ENCODE peak calls at places on chromosomes 2 and 18, in seven cellular contexts. B is activated T-helper 1 cell treated with anti-CD3 and anti-CD28 coated beads, Interleukin-2, amount 50 U/mL, for 16 hours; Q is NCI-H1436; Z is dermis blood vessel endothelial cell; H is lower leg skin; A is stimulated activated CD8-positive, alpha-beta memory T cell treated with anti-CD3 and anti-CD28 coated beads, Interleukin-2, amount 100 ng/mL, for 48 hours; Y is endothelial cell of umbilical vein. V is an unnamed sample.
A peak's percentile ranks its signal among the peaks of the same experiment; 100 is the strongest.

GRCh38 chr2:57460875-57461274 is 585.7 kb upstream of the VRK2 start:
- DNase-seq in B (no peak), Q (peak; percentile 49), Z (no peak), H (no peak), A (no peak), Y (no peak), V (no peak)

GRCh38 chr2:28488083-28488482 is 7.8 kb upstream of the PLB1 start:
- DNase-seq in B (no peak), Q (no peak), Z (no peak), H (no peak), A (no peak), Y (no peak), V (no peak)

GRCh38 chr2:64354857-64355680 is 98.9 kb upstream of the LGALSL start:
- DNase-seq in B (no peak), Q (no peak), Z (peak; percentile 23), H (peak; percentile 56), A (no peak), Y (no peak), V (peak; percentile 79)

GRCh38 chr2:40511661-40512213 is 59.8 kb upstream of the SLC8A1 start:
- DNase-seq in B (no peak), Q (no peak), Z (peak; percentile 79), H (no peak), A (no peak), Y (peak; percentile 87), V (no peak)

GRCh38 chr2:10795508-10796046 is 17.0 kb downstream of the PDIA6 start:
- DNase-seq in B (no peak), Q (no peak), Z (no peak), H (no peak), A (no peak), Y (no peak), V (no peak)

GRCh38 chr18:36688020-36688965 is 140.5 kb downstream of the TPGS2 start:
- DNase-seq in B (no peak), Q (peak; percentile 63), Z (peak; percentile 78), H (peak; percentile 89), A (peak; percentile 8), Y (peak; percentile 69), V (peak; percentile 7)

GRCh38 chr2:109125595-109126500 is 3.2 kb upstream of the SH3RF3 start:
- DNase-seq in B (no peak), Q (no peak), Z (peak; percentile 33), H (peak; percentile 60), A (no peak), Y (no peak), V (peak; percentile 79)

GRCh38 chr18:48249841-48250240 is 159.3 kb downstream of the ZBTB7C start:
- DNase-seq in B (no peak), Q (no peak), Z (no peak), H (no peak), A (no peak), Y (no peak), V (no peak)

GRCh38 chr2:101983486-101983885 is 8.3 kb upstream of the IL1R2 start:
- DNase-seq in B (no peak), Q (no peak), Z (no peak), H (no peak), A (no peak), Y (no peak), V (no peak)

GRCh38 chr18:49021433-49022129 is 70.8 kb upstream of the SMAD7 start:
- DNase-seq in B (no peak), Q (no peak), Z (peak; percentile 66), H (peak; percentile 88), A (peak; percentile 38), Y (peak; percentile 19), V (peak; percentile 62)

GRCh38 chr2:238141541-238142318 is 3.3 kb downstream of the KLHL30 start:
- DNase-seq in B (no peak), Q (no peak), Z (peak; percentile 26), H (no peak), A (no peak), Y (peak; percentile 16), V (peak; percentile 43)

GRCh38 chr2:145751634-145752033 is 1231.7 kb upstream of the ZEB2 start:
- DNase-seq in B (no peak), Q (no peak), Z (peak; percentile 63), H (no peak), A (no peak), Y (peak; percentile 74), V (no peak)

GRCh38 chr2:237440819-237441281 is 26.9 kb upstream of the COL6A3 start:
- DNase-seq in B (no peak), Q (no peak), Z (no peak), H (no peak), A (no peak), Y (no peak), V (no peak)

GRCh38 chr2:226985227-226985946 is 149.5 kb downstream of the RHBDD1 start:
- DNase-seq in B (no peak), Q (peak; percentile 38), Z (peak; percentile 72), H (no peak), A (no peak), Y (peak; percentile 57), V (peak; percentile 33)

GRCh38 chr2:2828774-2829368 is 497.8 kb upstream of the MYT1L start:
- DNase-seq in B (no peak), Q (no peak), Z (no peak), H (peak; percentile 78), A (no peak), Y (no peak), V (no peak)

GRCh38 chr2:208638059-208638458 is 231.5 kb downstream of the PTH2R start:
- DNase-seq in B (no peak), Q (no peak), Z (no peak), H (no peak), A (no peak), Y (no peak), V (no peak)

GRCh38 chr2:238320648-238321281 is 447 bp downstream of the TRAF3IP1 start:
- DNase-seq in B (no peak), Q (no peak), Z (peak; percentile 17), H (peak; percentile 84), A (peak; percentile 2), Y (no peak), V (no peak)

GRCh38 chr2:39488450-39488849 is 51.4 kb upstream of the MAP4K3 start:
- DNase-seq in B (no peak), Q (no peak), Z (peak; percentile 81), H (no peak), A (no peak), Y (peak; percentile 83), V (peak; percentile 91)

GRCh38 chr18:11146947-11147345 is 2.4 kb downstream of the PIEZO2 start:
- DNase-seq in B (no peak), Q (no peak), Z (no peak), H (no peak), A (no peak), Y (no peak), V (no peak)

GRCh38 chr2:171958475-171958874 is 36.2 kb downstream of the HAT1 start:
- DNase-seq in B (no peak), Q (no peak), Z (no peak), H (no peak), A (no peak), Y (no peak), V (peak; percentile 41)

GRCh38 chr2:145038041-145038525 is 518.2 kb upstream of the ZEB2 start:
- DNase-seq in B (no peak), Q (no peak), Z (no peak), H (no peak), A (no peak), Y (no peak), V (no peak)

GRCh38 chr2:64036343-64036742 is 17.1 kb upstream of the VPS54 start:
- DNase-seq in B (no peak), Q (no peak), Z (peak; percentile 66), H (no peak), A (no peak), Y (peak; percentile 61), V (peak; percentile 73)

GRCh38 chr18:7727381-7728076 is 160.4 kb downstream of the PTPRM start:
- DNase-seq in B (no peak), Q (no peak), Z (no peak), H (no peak), A (no peak), Y (no peak), V (no peak)

GRCh38 chr2:105864262-105864661 is 119.5 kb downstream of the NCK2 start:
- DNase-seq in B (no peak), Q (no peak), Z (no peak), H (no peak), A (no peak), Y (no peak), V (no peak)

V was measured in NCI-H226.